ENCODE peak calls at places on chromosomes 12 and 14, in six cellular contexts. Z, P, H, Y, V and M are unnamed samples.

GRCh38 chr12:75635606-75636444 is 124.4 kb upstream of the KRR1 start:
- DNase-seq in Y (no peak), H (peak; percentile 74), P (no peak), V (peak; percentile 99), Z (peak; percentile 97), M (no peak)

GRCh38 chr12:79381246-79382208 is 309.2 kb downstream of the PAWR start:
- DNase-seq in Y (no peak), P (no peak), V (no peak), Z (no peak), H (no peak), M (no peak)

GRCh38 chr12:66352197-66352596 is 49.9 kb downstream of the HELB start:
- DNase-seq in H (peak; percentile 27), Z (peak; percentile 34), P (no peak), Y (peak; percentile 17), V (peak; percentile 19), M (peak; percentile 48)

GRCh38 chr12:88503344-88503743 is 76.9 kb downstream of the KITLG start:
- DNase-seq in Y (no peak), H (no peak), V (no peak), Z (no peak), P (no peak), M (no peak)

GRCh38 chr14:64561631-64562030 is 11.9 kb downstream of the PPP1R36 start:
- DNase-seq in P (no peak), Z (no peak), H (peak; percentile 28), V (no peak), Y (no peak), M (no peak)

GRCh38 chr14:32192712-32193373 is 9.0 kb upstream of the RNU6-7 start:
- DNase-seq in Z (no peak), Y (no peak), H (no peak), V (no peak), P (no peak), M (no peak)

GRCh38 chr12:45122776-45123380 is 72.0 kb upstream of the DBX2 start:
- DNase-seq in H (peak; percentile 13), Z (peak; percentile 21), V (peak; percentile 39), Y (no peak), P (no peak), M (peak; percentile 46)

GRCh38 chr14:70700955-70701354 is 59.2 kb downstream of the TTC9 start:
- DNase-seq in Z (no peak), Y (peak; percentile 16), V (no peak), H (no peak), P (peak; percentile 77), M (no peak)

GRCh38 chr12:56202838-56203237 is 13.6 kb upstream of the SMARCC2 start:
- DNase-seq in Z (no peak), P (no peak), Y (no peak), H (no peak), V (no peak), M (no peak)

GRCh38 chr12:103841690-103842584 is 903 bp upstream of the NT5DC3 start:
- DNase-seq in H (peak; percentile 16), P (peak; percentile 88), V (peak; percentile 49), Y (peak; percentile 53), Z (peak; percentile 76), M (peak; percentile 96)

DNA sequence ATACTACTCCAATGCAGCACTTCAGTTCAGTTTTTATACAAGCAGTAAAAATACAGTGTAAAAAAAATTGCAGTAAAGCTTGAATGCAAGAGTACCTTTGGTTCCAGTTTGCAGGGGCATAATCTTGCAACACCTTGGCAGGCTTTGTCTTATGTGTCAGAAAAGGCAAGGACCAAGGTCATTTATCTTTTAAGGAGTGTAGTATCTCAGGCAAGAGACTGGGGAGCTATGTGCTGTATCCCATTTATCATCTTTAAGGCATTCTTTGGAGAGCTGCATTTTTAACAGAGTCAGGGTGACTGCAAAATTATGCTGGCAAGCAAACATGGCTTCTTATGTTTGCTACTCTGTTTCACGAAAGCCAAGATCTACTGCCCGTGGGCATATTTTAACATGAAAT is 14.8 kb upstream of the DLGAP5 start:
- DNase-seq in P (no peak), H (no peak), Y (no peak), Z (no peak), V (no peak), M (no peak)
- H3K9me3 ChIP-seq in P (no peaks in the 10 kb centered on the region), H (no peaks in the 10 kb centered on the region), Y (no peaks in the 10 kb centered on the region), Z (no peaks in the 10 kb centered on the region), V (no peaks in the 10 kb centered on the region), M (no peaks in the 10 kb centered on the region)

GRCh38 chr14:22213110-22213509 is 375.9 kb downstream of the DAD1 start:
- DNase-seq in Z (peak; percentile 53), P (no peak), Y (no peak), H (no peak), V (no peak), M (no peak)

DNA sequence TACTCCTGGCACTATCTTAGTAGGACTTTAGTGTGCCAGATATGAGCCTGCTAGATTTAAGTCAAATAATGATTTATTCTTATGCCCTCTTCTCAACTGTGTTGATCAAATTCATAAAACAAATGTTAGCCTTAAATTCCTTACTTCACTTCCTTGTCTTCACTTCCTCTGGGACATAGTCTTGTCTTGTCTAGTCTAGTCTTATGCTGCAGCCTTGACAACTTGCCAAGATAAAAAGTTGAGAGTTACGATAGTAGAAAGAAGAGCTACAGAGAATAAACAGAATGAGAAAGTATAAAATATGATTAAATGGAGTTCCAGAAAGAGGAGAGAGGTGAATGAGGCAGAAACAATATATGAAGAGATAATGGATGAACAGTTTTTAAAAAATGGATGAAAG is 378.1 kb downstream of the DAD1 start:
- DNase-seq in H (no peak), V (no peak), Y (no peak), P (no peak), Z (no peak), M (no peak)
- H3K27ac ChIP-seq in H (no peak overlapping the region), V (no peak overlapping the region), Y (no peak overlapping the region), P (no peak overlapping the region), Z (no peak overlapping the region), M (no peak overlapping the region)

GRCh38 chr14:23091294-23092225 is 3.4 kb downstream of the ACIN1 start:
- DNase-seq in H (no peak), P (peak; percentile 25), V (no peak), Y (no peak), Z (no peak), M (no peak)
- H3K36me3 ChIP-seq in H (peaks cover 33% of the 10 kb centered on the region), P (peaks cover 57% of the 10 kb centered on the region), V (peaks cover 47% of the 10 kb centered on the region), Y (peaks cover 68% of the 10 kb centered on the region), Z (peaks cover 18% of the 10 kb centered on the region), M (peaks cover 52% of the 10 kb centered on the region)

GRCh38 chr14:41749425-41749824 is 142.7 kb downstream of the LRFN5 start:
- DNase-seq in V (no peak), P (no peak), Z (no peak), H (no peak), Y (no peak), M (no peak)
- H3K9me3 ChIP-seq in V (no peaks in the 10 kb centered on the region), P (peaks cover 6% of the 10 kb centered on the region), Z (no peaks in the 10 kb centered on the region), H (no peaks in the 10 kb centered on the region), Y (peaks cover 31% of the 10 kb centered on the region), M (no peaks in the 10 kb centered on the region)